ENCODE peak calls at places on chromosomes 2 and 18, in ten cellular contexts. W is heart right ventricle, B is stomach, R is cardiac muscle cell, T is tibial artery, D is heart left ventricle, M is OCI-LY7, Z is body of pancreas, Y is sigmoid colon, L is adrenal gland. J is an unnamed sample. For H3K36me3, the result is how much of the 10 kb centered on the place peaks cover.

GRCh38 chr2:150860301-150860700 is 372.8 kb upstream of the RND3 start:
- DNase-seq in W (no peak), B (no peak), R (no peak), T (no peak), D (no peak), M (no peak), Z (no peak), Y (no peak), L (no peak), J (no peak)

GRCh38 chr2:25341031-25341727 is 546 bp downstream of the DNMT3A start:
- DNase-seq in W (no peak), B (peak), R (peak), T (no peak), D (peak), M (peak), Z (no peak), Y (no peak), L (no peak), J (no peak)

GRCh38 chr18:22173221-22173927 is 4.0 kb downstream of the GATA6 start:
- DNase-seq in W (no peak), B (no peak), R (no peak), T (no peak), D (no peak), M (no peak), Z (no peak), Y (no peak), L (no peak), J (no peak)

GRCh38 chr2:70724366-70724765 is 43.6 kb downstream of the ADD2 start:
- DNase-seq in W (no peak), B (no peak), R (no peak), T (no peak), D (no peak), M (no peak), Z (no peak), Y (no peak), L (no peak), J (no peak)

GRCh38 chr2:27407798-27408491 is 1.4 kb downstream of the PPM1G start:
- DNase-seq in W (no peak), B (no peak), R (peak), T (no peak), D (no peak), M (peak), Z (no peak), Y (no peak), L (no peak), J (no peak)

GRCh38 chr18:8536922-8537321 is 72.3 kb upstream of the RAB12 start:
- DNase-seq in W (no peak), B (no peak), R (no peak), T (no peak), D (no peak), M (no peak), Z (no peak), Y (no peak), L (no peak), J (no peak)

GRCh38 chr2:232336956-232337700 is 41.4 kb upstream of the ALPP start:
- DNase-seq in W (no peak), B (peak), R (no peak), T (peak), D (peak), M (no peak), Z (no peak), Y (peak), L (no peak), J (no peak)

GRCh38 chr2:7672027-7672684 is 754.9 kb downstream of the RNF144A start:
- DNase-seq in W (no peak), B (peak), R (peak), T (no peak), D (no peak), M (peak), Z (peak), Y (no peak), L (peak), J (peak)

GRCh38 chr2:6074303-6074702 is 382.1 kb downstream of the SOX11 start:
- DNase-seq in W (no peak), B (no peak), R (no peak), T (no peak), D (no peak), M (no peak), Z (no peak), Y (no peak), L (no peak), J (no peak)

GRCh38 chr18:63322246-63322645 is 2.7 kb upstream of the BCL2 start:
- DNase-seq in W (no peak), B (no peak), R (no peak), T (no peak), D (no peak), M (no peak), Z (no peak), Y (no peak), L (no peak), J (no peak)
- H3K4me3 ChIP-seq in W (no peak), B (no peak), R (no peak), T (no peak), D (no peak), M (no peak), Z (no peak), Y (no peak), L (no peak), J (no peak)

DNA sequence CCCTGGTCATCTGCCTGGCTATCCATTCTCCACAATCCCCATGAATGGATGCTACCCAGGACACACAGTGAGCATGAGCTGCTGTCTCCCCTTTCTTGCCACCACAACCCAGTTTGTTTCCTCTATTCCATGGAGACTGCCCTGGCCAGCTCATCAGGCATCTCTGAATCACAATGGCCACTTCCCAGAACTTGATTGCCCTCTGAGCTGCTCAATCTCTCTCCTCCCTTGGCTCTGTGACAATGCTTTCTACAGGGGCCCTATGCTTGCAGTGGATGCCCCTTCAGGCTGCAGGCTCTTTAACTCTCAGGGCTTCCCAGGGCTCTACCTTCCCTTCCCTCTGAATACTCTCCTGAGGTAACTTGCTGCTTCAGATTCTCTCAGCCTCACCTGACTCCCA is 14.4 kb upstream of the SLC4A5 start:
- DNase-seq in W (no peak), B (no peak), R (no peak), T (no peak), D (no peak), M (no peak), Z (no peak), Y (no peak), L (no peak), J (no peak)
- H3K36me3 ChIP-seq in W (under half), B (half or more), R (under half), T (half or more), D (under half), M (half or more), Z (under half), Y (under half), L (under half), J (under half)

GRCh38 chr2:68187329-68187728 is 29.6 kb downstream of the PNO1 start:
- DNase-seq in W (no peak), B (no peak), R (no peak), T (no peak), D (no peak), M (no peak), Z (no peak), Y (no peak), L (no peak), J (no peak)

GRCh38 chr2:68185541-68186164 is 28.0 kb downstream of the PNO1 start:
- DNase-seq in W (peak), B (no peak), R (peak), T (no peak), D (peak), M (peak), Z (peak), Y (no peak), L (no peak), J (peak)

GRCh38 chr2:68190991-68191731 is 33.5 kb downstream of the PNO1 start:
- DNase-seq in W (no peak), B (no peak), R (no peak), T (no peak), D (no peak), M (no peak), Z (no peak), Y (no peak), L (no peak), J (no peak)

GRCh38 chr2:68193144-68193543 is 35.5 kb downstream of the PNO1 start:
- DNase-seq in W (no peak), B (no peak), R (no peak), T (no peak), D (no peak), M (no peak), Z (no peak), Y (no peak), L (no peak), J (no peak)

DNA sequence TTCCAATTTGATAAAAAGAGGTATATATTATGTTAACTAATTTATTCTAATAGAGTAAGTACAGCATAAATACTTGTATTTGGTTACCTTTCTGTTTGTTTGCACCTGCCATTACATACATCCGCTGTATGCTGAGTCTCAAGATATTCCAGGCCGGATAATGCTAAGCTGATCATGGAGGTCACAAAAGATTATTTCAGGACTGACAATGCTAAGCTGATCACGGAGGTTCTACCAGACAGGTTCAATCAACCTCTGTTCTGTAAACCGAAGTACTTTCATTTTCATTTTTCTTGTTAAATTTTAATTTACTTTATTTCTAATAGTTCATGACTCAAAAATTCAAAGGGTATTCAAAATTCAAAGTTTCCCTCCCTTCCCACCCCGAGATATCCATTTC is 31.1 kb downstream of the PNO1 start:
- DNase-seq in W (no peak), B (no peak), R (no peak), T (no peak), D (no peak), M (no peak), Z (no peak), Y (no peak), L (no peak), J (no peak)
- TF ChIP-seq CTCF in W (no peak), B (no peak), R (no peak), T (no peak), D (no peak), M (no peak), Z (no peak), Y (no peak), L (no peak), J (no peak)

GRCh38 chr2:54598347-54599325 is 124.8 kb upstream of the EML6 start:
- DNase-seq in W (no peak), B (no peak), R (no peak), T (no peak), D (no peak), M (no peak), Z (no peak), Y (peak), L (no peak), J (no peak)

GRCh38 chr2:54595999-54596903 is 127.2 kb upstream of the EML6 start:
- DNase-seq in W (peak), B (no peak), R (no peak), T (no peak), D (peak), M (no peak), Z (no peak), Y (peak), L (no peak), J (no peak)

GRCh38 chr2:54595161-54595803 is 128.2 kb upstream of the EML6 start:
- DNase-seq in W (no peak), B (no peak), R (no peak), T (no peak), D (no peak), M (no peak), Z (no peak), Y (no peak), L (no peak), J (no peak)

GRCh38 chr2:54599326-54599710 is 124.1 kb upstream of the EML6 start:
- DNase-seq in W (no peak), B (peak), R (no peak), T (no peak), D (peak), M (no peak), Z (peak), Y (no peak), L (no peak), J (no peak)

GRCh38 chr2:54597153-54597827 is 126.2 kb upstream of the EML6 start:
- DNase-seq in W (peak), B (peak), R (no peak), T (no peak), D (peak), M (peak), Z (peak), Y (peak), L (peak), J (no peak)
- H3K4me3 ChIP-seq in W (no peak), B (no peak), R (no peak), T (no peak), D (no peak), M (no peak), Z (no peak), Y (no peak), L (no peak), J (no peak)

GRCh38 chr18:54742654-54743053 is 85.6 kb upstream of the RAB27B start:
- DNase-seq in W (peak), B (peak), R (no peak), T (peak), D (peak), M (no peak), Z (peak), Y (peak), L (peak), J (no peak)

GRCh38 chr18:54740146-54740844 is 88.0 kb upstream of the RAB27B start:
- DNase-seq in W (no peak), B (no peak), R (peak), T (no peak), D (no peak), M (no peak), Z (no peak), Y (no peak), L (no peak), J (no peak)

GRCh38 chr18:54739476-54739875 is 88.8 kb upstream of the RAB27B start:
- DNase-seq in W (no peak), B (no peak), R (no peak), T (no peak), D (no peak), M (no peak), Z (no peak), Y (no peak), L (no peak), J (no peak)

GRCh38 chr18:54743596-54743995 is 84.7 kb upstream of the RAB27B start:
- DNase-seq in W (no peak), B (no peak), R (no peak), T (no peak), D (no peak), M (no peak), Z (no peak), Y (no peak), L (no peak), J (no peak)

GRCh38 chr18:54742120-54742519 is 86.2 kb upstream of the RAB27B start:
- DNase-seq in W (no peak), B (no peak), R (no peak), T (no peak), D (no peak), M (no peak), Z (no peak), Y (no peak), L (no peak), J (no peak)
- H3K36me3 ChIP-seq in W (under half), B (under half), R (under half), T (under half), D (under half), M (under half), Z (under half), Y (under half), L (under half), J (under half)

DNA sequence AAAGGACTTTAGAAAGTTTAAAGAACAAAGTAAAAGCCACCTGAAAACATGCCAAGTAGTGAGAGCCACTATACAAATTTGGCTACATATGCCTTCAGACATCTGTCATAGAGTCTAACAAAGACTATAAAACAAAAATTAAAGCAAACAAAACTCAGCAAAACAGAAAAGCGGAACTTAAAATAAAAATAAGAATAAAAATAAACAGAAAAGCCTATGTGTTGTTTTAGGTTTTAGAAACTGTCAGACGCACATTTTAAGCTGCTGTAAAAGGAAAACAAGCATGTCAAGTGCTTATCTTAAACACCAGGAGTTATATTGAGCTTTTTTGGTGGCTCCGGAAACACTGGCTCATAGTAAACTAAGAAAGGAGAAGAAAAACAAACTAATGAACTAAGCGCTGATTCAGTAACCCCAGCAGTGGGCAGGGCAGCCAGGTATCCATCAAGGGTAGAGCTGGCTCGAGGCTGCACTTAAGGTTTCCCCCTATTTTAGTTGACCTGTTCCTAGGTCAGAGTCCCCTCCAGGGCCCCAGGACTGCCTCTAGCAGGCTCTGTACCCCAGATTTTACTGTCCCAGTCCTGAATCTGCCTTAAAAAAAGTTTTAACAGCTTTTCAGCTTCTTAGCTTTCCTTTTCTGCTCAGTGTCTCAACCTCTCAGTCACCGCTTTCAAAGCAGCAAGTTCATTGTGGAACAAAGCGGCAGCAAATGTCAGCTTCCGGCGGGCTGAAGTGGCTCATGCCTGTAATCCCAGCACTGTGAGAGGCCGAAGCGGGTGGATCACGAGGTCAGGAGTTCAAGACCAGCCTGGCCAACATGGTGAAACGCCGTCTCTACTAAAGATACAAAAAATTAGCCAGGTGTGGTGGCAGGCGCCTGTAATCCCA is 15.3 kb upstream of the RMC1 start:
- DNase-seq in W (no peak), B (peak), R (no peak), T (no peak), D (no peak), M (peak), Z (no peak), Y (no peak), L (no peak), J (peak)
- TF ChIP-seq CTCF in W (no peak), B (no peak), R (no peak), T (no peak), D (no peak), M (no peak), Z (no peak), Y (no peak), L (no peak), J (no peak)

DNA sequence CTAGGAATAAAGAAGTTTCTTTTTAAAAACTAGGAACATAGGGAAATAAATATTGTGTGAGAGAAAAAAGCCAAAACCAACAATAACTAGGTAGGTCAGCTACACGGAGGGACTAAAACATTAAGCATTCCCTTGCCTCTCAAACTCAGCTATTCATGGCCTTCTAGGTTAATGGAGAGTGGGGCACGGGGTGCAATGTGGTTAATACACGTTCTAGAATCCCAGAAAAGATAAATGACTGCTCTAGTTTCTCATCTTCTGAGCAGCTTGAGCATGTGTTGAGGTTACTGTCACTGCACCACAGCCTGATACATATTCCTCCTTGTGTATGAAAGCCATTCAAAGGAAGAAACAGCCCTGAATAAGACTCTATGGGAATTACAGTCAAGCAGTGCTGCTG is 31.4 kb downstream of the SLC8A1 start:
- DNase-seq in W (no peak), B (no peak), R (no peak), T (no peak), D (no peak), M (no peak), Z (no peak), Y (no peak), L (no peak), J (no peak)
- H3K4me3 ChIP-seq in W (no peak), B (no peak), R (no peak), T (peak), D (peak), M (no peak), Z (no peak), Y (no peak), L (no peak), J (no peak)

GRCh38 chr2:101855776-101856175 is 136.0 kb upstream of the IL1R2 start:
- DNase-seq in W (no peak), B (no peak), R (no peak), T (no peak), D (no peak), M (no peak), Z (no peak), Y (no peak), L (no peak), J (no peak)

GRCh38 chr2:101860157-101860556 is 131.6 kb upstream of the IL1R2 start:
- DNase-seq in W (no peak), B (no peak), R (no peak), T (no peak), D (no peak), M (no peak), Z (no peak), Y (no peak), L (no peak), J (no peak)

GRCh38 chr2:101858910-101859309 is 132.8 kb upstream of the IL1R2 start:
- DNase-seq in W (no peak), B (no peak), R (no peak), T (no peak), D (no peak), M (no peak), Z (no peak), Y (no peak), L (no peak), J (no peak)

GRCh38 chr2:101859604-101860003 is 132.2 kb upstream of the IL1R2 start:
- DNase-seq in W (no peak), B (no peak), R (no peak), T (no peak), D (no peak), M (no peak), Z (no peak), Y (no peak), L (no peak), J (no peak)

DNA sequence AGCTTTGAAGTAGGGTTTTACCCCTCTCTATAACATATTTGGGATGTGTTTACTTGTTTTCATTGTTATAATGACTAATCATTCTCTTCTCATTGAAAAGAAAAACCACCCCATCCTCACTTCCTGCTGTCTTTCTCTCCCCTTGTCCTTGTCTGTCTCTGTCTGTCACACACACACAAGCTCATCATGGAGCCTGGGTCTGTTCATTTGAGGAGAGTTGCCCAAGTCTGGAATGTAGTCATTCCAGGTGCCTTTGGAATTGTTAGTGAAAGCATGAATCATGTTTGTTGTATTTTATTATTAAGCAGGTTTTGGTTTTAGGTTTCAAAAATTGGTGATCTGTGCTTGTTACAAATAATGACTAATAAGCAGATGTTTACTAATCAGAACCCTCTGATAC is 133.5 kb upstream of the IL1R2 start:
- DNase-seq in W (no peak), B (no peak), R (no peak), T (no peak), D (no peak), M (no peak), Z (no peak), Y (no peak), L (no peak), J (no peak)
- H3K36me3 ChIP-seq in W (under half), B (half or more), R (under half), T (under half), D (under half), M (half or more), Z (under half), Y (under half), L (under half), J (under half)

GRCh38 chr2:101251844-101252407 is 760 bp upstream of the CNOT11 start:
- DNase-seq in W (no peak), B (peak), R (no peak), T (no peak), D (no peak), M (peak), Z (peak), Y (no peak), L (no peak), J (no peak)
- TF ChIP-seq CTCF in W (peak), B (peak), R (no peak), T (no peak), D (no peak), M (peak), Z (peak), Y (peak), L (peak), J (peak)

DNA sequence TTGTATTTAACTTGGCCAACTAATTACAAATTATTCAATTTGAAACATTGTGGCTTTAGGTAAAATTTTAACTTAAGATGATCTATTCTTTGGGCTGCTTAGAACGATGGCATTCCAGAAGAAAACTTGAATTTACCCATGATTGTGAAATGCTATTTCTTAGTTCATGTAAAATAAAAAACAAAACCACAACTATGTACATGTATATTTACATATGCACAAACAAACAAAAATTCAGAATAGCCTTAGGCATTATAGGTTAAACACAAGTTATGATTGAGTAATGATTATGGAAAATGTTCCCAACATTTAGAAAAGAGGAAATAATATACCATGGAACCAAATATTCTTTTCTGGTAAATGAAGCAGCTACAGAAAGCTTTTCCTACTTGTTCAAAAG is 3.5 kb upstream of the SMCHD1 start:
- DNase-seq in W (no peak), B (no peak), R (no peak), T (no peak), D (no peak), M (no peak), Z (no peak), Y (no peak), L (no peak), J (no peak)
- H3K4me3 ChIP-seq in W (no peak), B (no peak), R (no peak), T (no peak), D (no peak), M (no peak), Z (no peak), Y (no peak), L (no peak), J (no peak)